ENCODE peak calls at places on chromosomes 5 and 9, in nine cellular contexts. W is A549, N is suprapubic skin, P is upper lobe of left lung, E is tibial nerve, M is sigmoid colon, C is HepG2, V is transverse colon, I is H1. G is an unnamed sample. For H3K4me1, the result is how much of the 10 kb centered on the place peaks cover.

GRCh38 chr5:73892806-73893205 is 266.8 kb downstream of the ARHGEF28 start:
- DNase-seq in W (no peak), N (no peak), P (no peak), E (no peak), M (no peak), C (no peak), V (no peak), I (no peak), G (no peak)

GRCh38 chr9:70597886-70598285 is 183.4 kb upstream of the KLF9 start:
- DNase-seq in W (no peak), N (no peak), P (no peak), E (no peak), M (no peak), C (no peak), V (no peak), I (no peak), G (no peak)

GRCh38 chr9:130444565-130445221 is at the start of gene ASS1:
- DNase-seq in W (no peak), N (no peak), P (peak), E (peak), M (peak), C (peak), V (peak), I (peak), G (peak)

GRCh38 chr5:10057356-10057755 is 192.3 kb downstream of the ATPSCKMT start:
- DNase-seq in W (no peak), N (no peak), P (no peak), E (no peak), M (no peak), C (no peak), V (no peak), I (no peak), G (no peak)

GRCh38 chr5:86554638-86555037 is 63.1 kb upstream of the COX7C start:
- DNase-seq in W (no peak), N (no peak), P (no peak), E (no peak), M (no peak), C (no peak), V (no peak), I (no peak), G (no peak)

GRCh38 chr5:68033029-68033428 is 182.5 kb upstream of the PIK3R1 start:
- DNase-seq in W (no peak), N (no peak), P (no peak), E (no peak), M (no peak), C (no peak), V (no peak), I (no peak), G (no peak)

GRCh38 chr9:115733736-115734135 is 419.9 kb upstream of the PAPPA start:
- DNase-seq in W (no peak), N (no peak), P (no peak), E (no peak), M (no peak), C (no peak), V (no peak), I (no peak), G (no peak)

GRCh38 chr5:79130781-79131180 is 19.2 kb downstream of the BHMT start:
- DNase-seq in W (no peak), N (no peak), P (no peak), E (no peak), M (no peak), C (no peak), V (no peak), I (no peak), G (no peak)

GRCh38 chr9:8649157-8649556 is 849.6 kb upstream of the DMAC1 start:
- DNase-seq in W (no peak), N (no peak), P (no peak), E (no peak), M (no peak), C (no peak), V (no peak), I (no peak), G (no peak)

GRCh38 chr9:85536076-85536475 is 205.7 kb downstream of the AGTPBP1 start:
- DNase-seq in W (no peak), N (no peak), P (peak), E (no peak), M (no peak), C (no peak), V (no peak), I (no peak), G (no peak)

GRCh38 chr5:171434874-171435273 is 15.4 kb downstream of the FGF18 start:
- DNase-seq in W (no peak), N (no peak), P (no peak), E (no peak), M (no peak), C (no peak), V (no peak), I (no peak), G (no peak)

GRCh38 chr9:119137479-119137878 is 231.8 kb downstream of the BRINP1 start:
- DNase-seq in W (no peak), N (no peak), P (no peak), E (no peak), M (no peak), C (no peak), V (no peak), I (no peak), G (no peak)

GRCh38 chr9:93276973-93277372 is 93.0 kb downstream of the WNK2 start:
- DNase-seq in W (no peak), N (no peak), P (no peak), E (no peak), M (no peak), C (no peak), V (peak), I (no peak), G (no peak)

GRCh38 chr9:33081128-33081851 is 4.8 kb upstream of the SMU1 start:
- DNase-seq in W (peak), N (no peak), P (peak), E (peak), M (peak), C (peak), V (peak), I (no peak), G (no peak)

GRCh38 chr9:122498883-122499288 is 11.7 kb upstream of the OR1J2 start:
- DNase-seq in W (peak), N (no peak), P (no peak), E (no peak), M (no peak), C (peak), V (no peak), I (peak), G (no peak)

GRCh38 chr9:121268598-121269029 is 652 bp downstream of the GSN start:
- DNase-seq in W (no peak), N (no peak), P (no peak), E (no peak), M (peak), C (no peak), V (no peak), I (no peak), G (no peak)

GRCh38 chr5:140607031-140607430 is 25.9 kb downstream of the CD14 start:
- DNase-seq in W (no peak), N (no peak), P (no peak), E (no peak), M (no peak), C (peak), V (no peak), I (no peak), G (no peak)

GRCh38 chr5:78779262-78779661 is 130.7 kb upstream of the LHFPL2 start:
- DNase-seq in W (no peak), N (no peak), P (no peak), E (no peak), M (no peak), C (no peak), V (no peak), I (no peak), G (no peak)

GRCh38 chr5:90967443-90967842 is 408.8 kb downstream of the ADGRV1 start:
- DNase-seq in W (no peak), N (no peak), P (no peak), E (no peak), M (no peak), C (no peak), V (no peak), I (no peak), G (no peak)

GRCh38 chr5:119009131-119009530 is 20.8 kb upstream of the DTWD2 start:
- DNase-seq in W (peak), N (no peak), P (no peak), E (no peak), M (no peak), C (peak), V (no peak), I (no peak), G (no peak)

GRCh38 chr5:135481387-135481786 is 29.2 kb upstream of the TIFAB start:
- DNase-seq in W (no peak), N (no peak), P (no peak), E (no peak), M (no peak), C (no peak), V (no peak), I (no peak), G (no peak)

GRCh38 chr9:110648698-110649097 is 19.9 kb upstream of the MUSK start:
- DNase-seq in W (no peak), N (no peak), P (no peak), E (no peak), M (no peak), C (no peak), V (no peak), I (no peak), G (no peak)

DNA sequence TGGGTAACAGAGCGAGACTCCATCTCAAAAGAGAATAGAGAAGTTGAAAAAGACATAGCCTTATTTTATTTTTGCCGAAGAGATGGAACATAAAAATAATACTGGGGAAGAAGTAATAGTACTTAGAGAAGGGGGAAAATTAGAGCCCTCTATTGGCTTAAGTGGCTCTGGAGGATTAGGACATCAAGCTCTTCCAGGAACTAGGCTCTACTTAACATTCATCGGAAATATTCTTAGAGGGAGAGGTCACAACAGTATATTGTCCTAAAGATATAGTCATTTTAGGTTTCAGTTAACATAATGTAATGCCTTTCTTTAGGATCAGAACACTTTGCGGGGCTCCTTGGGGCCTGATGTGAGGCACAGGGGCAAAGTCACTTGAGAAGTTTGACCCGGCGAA is 86.0 kb upstream of the PLPP1 start:
- DNase-seq in W (no peak), N (no peak), P (no peak), E (no peak), M (no peak), C (no peak), V (no peak), I (no peak), G (no peak)
- TF ChIP-seq EP300 in W (no peak), N (no peak), P (no peak), E (no peak), M (no peak), C (no peak), V (no peak), I (no peak), G (no peak)

DNA sequence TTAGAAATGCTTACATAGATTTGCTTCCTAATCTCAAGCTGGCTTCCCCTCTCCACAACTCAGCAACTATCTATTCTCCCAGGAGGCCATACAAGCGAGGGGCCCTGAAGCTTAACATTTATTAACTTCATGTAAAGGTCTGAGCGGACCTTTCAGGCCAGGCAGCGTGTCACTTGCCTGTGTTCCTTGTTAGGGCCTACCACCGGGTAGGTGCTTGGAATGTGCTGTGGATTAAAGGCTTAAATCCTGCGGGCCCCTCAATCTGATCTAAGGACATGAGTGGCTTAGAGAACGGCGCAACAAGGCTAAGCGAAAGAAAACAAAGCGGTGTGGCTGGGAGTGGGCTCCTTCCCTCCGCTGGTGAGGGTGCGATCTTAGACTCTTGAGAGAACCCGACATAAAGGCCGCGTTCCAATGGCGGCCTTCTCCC is 681 bp upstream of the HSPA4 start:
- DNase-seq in W (no peak), N (no peak), P (no peak), E (peak), M (no peak), C (no peak), V (no peak), I (no peak), G (no peak)
- TF ChIP-seq POLR2A in W (no peak), N (no peak), P (no peak), E (no peak), M (no peak), C (no peak), V (no peak), I (no peak), G (no peak)

GRCh38 chr5:35393901-35394300 is 163.6 kb upstream of the PRLR start:
- DNase-seq in W (no peak), N (no peak), P (no peak), E (no peak), M (no peak), C (no peak), V (no peak), I (no peak), G (no peak)
- H3K4me1 ChIP-seq in W (under half), N (under half), P (under half), E (under half), M (under half), C (under half), V (under half), I (under half), G (under half)

DNA sequence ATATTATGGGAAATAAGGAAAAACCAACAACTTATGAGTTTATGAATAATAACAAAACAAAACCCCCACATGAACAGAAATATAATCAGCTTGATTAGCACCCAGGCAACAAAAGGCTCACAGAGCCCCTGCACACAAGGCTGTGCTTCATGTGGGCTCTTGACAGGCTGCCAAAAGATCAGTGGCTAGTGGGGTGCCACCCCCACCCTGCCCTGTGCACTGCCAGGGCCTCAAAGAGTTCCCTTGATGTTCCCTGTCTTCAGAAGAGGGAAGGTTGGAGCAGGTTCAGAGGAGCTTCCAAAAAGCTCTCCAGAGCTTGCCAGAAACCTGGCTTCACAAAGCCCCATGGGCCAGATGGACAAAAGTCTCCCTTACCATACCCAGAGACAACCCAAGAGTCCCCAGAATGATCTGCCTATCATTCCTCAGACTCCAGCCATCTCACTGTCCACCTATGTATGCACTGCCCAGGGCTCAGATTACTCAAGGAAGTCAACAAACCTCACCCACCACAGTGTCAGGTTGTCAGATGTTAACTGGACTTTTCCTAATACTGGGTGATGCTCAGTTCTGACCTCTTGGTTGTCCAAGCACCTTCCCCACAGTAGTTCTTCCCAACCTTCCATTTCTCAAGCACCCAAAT is 87.5 kb downstream of the SIL1 start:
- DNase-seq in W (no peak), N (no peak), P (no peak), E (no peak), M (no peak), C (no peak), V (no peak), I (no peak), G (no peak)
- TF ChIP-seq EP300 in W (no peak), N (no peak), P (no peak), E (no peak), M (no peak), C (no peak), V (no peak), I (no peak), G (no peak)

DNA sequence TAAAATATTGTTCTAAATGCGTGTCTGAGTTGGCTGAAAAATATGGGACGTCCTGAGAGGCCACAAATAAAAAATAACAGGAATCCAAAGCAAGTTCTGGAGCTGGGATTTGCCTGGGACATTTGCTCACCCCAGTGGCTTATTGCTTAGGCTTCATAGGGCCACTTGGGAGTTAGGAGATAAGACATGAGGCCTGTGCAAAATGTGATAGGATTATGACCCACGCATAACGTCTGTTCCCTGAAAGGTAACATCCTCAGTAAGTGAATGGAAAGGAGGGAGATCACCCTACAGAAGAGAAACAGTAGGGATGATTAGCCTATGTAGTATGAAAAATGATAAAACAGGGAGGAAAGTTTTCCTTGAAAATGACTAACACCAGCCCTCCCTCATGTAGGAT is 269.4 kb downstream of the EPB41L4A start:
- DNase-seq in W (no peak), N (no peak), P (no peak), E (no peak), M (no peak), C (no peak), V (no peak), I (no peak), G (no peak)
- TF ChIP-seq POLR2A in W (no peak), N (no peak), P (no peak), E (no peak), M (no peak), C (no peak), V (no peak), I (no peak), G (no peak)

GRCh38 chr5:56475689-56476486 is 242.8 kb upstream of the ANKRD55 start:
- DNase-seq in W (no peak), N (no peak), P (no peak), E (no peak), M (no peak), C (peak), V (no peak), I (no peak), G (no peak)
- H3K4me1 ChIP-seq in W (under half), N (under half), P (under half), E (under half), M (under half), C (half or more), V (under half), I (under half), G (under half)

DNA sequence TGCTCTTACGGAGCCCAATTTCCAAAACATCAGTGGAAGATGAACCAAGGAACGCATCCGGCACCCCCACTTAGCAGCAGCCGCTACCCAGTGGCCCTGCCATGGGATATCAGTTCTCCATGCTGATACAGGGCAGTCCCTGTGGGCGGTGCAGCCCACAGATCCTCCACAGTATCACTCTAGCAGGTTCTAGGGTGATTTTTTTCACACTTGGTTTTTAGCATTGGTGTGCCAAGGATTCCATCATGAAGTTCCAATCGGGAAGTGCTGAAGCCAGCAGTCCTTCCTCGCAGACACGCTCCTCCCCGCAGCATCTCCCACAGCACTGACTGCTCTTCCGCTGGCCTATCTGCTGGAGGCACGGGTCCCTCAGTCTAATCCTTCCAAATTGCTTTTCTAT is 261.9 kb downstream of the SYK start:
- DNase-seq in W (no peak), N (no peak), P (no peak), E (no peak), M (no peak), C (no peak), V (no peak), I (peak), G (no peak)
- TF ChIP-seq EP300 in W (no peak), N (no peak), P (no peak), E (no peak), M (no peak), C (no peak), V (no peak), I (no peak), G (no peak)

GRCh38 chr9:107789001-107789710 is 299.6 kb upstream of the KLF4 start:
- DNase-seq in W (no peak), N (no peak), P (no peak), E (no peak), M (no peak), C (no peak), V (peak), I (no peak), G (no peak)

GRCh38 chr9:107786561-107786960 is 297.0 kb upstream of the KLF4 start:
- DNase-seq in W (no peak), N (no peak), P (no peak), E (no peak), M (no peak), C (no peak), V (no peak), I (no peak), G (no peak)

GRCh38 chr9:107782381-107782780 is 292.8 kb upstream of the KLF4 start:
- DNase-seq in W (no peak), N (no peak), P (no peak), E (no peak), M (no peak), C (no peak), V (no peak), I (no peak), G (no peak)

GRCh38 chr9:107782789-107783188 is 293.2 kb upstream of the KLF4 start:
- DNase-seq in W (no peak), N (no peak), P (no peak), E (no peak), M (no peak), C (no peak), V (no peak), I (no peak), G (no peak)

DNA sequence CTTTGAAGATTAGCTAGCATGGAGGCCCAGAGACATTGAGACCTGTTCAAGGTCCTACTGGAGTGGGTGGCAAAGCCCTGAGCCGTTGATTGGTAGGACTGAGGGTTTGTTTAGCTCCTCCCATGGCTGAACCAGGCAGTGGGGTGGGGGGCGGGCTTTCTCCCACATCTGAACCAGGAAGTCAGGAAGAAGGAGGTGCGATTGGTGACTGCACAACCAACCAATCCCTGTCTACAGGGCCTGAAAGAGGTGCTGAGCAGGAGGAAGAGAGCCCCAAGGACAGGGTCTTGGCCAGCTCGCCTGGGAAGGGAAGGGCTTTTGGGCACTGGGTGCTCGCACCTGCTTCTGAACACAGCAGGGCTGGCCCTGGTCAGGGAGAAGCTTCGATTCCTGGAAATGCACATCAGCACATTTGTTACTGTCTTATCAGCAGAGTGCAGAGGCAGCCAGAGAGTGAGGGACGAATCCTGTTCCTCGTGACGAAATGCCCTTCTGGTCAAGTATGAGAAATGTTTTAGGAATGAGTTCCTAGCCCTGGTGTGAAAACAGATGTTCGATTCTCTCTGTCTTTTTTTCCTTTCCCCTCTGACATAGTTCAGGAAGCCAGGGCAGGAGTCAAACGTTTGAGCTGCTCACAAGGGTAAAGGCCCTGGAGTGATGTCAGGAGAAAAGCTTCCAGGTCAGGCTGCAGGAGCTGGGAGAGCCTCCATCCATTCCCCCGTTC is 294.8 kb upstream of the KLF4 start:
- DNase-seq in W (peak), N (peak), P (no peak), E (peak), M (peak), C (no peak), V (no peak), I (no peak), G (peak)
- TF ChIP-seq POLR2A in W (no peak), N (no peak), P (no peak), E (no peak), M (no peak), C (no peak), V (no peak), I (no peak), G (no peak)